ENCODE peak calls at places on chromosomes 3 and 15, in five cellular contexts. R is ovary, B is esophagus muscularis mucosa, J is Peyer's patch, A is transverse colon. N is an unnamed sample.

GRCh38 chr3:145145461-145145860 is 1015.5 kb downstream of the PLOD2 start:
- DNase-seq in R (no peak), B (no peak), J (no peak), A (no peak), N (no peak)

GRCh38 chr3:20060924-20061323 is 20.7 kb downstream of the KAT2B start:
- DNase-seq in R (no peak), B (no peak), J (no peak), A (no peak), N (peak; percentile 60)

GRCh38 chr3:49333091-49333490 is 6.8 kb downstream of the USP4 start:
- DNase-seq in R (no peak), B (no peak), J (no peak), A (no peak), N (no peak)

GRCh38 chr3:28239108-28239507 is 2.3 kb upstream of the CMC1 start:
- DNase-seq in R (no peak), B (no peak), J (no peak), A (no peak), N (no peak)

GRCh38 chr3:36648241-36649034 is 115.9 kb downstream of the DCLK3 start:
- DNase-seq in R (no peak), B (no peak), J (no peak), A (no peak), N (peak; percentile 52)

GRCh38 chr3:120762575-120762974 is 20.0 kb downstream of the GTF2E1 start:
- DNase-seq in R (no peak), B (no peak), J (no peak), A (no peak), N (no peak)

GRCh38 chr15:83846847-83847246 is 192.9 kb downstream of the ADAMTSL3 start:
- DNase-seq in R (no peak), B (no peak), J (no peak), A (no peak), N (no peak)

GRCh38 chr3:150110097-150110496 is 139.4 kb upstream of the PFN2 start:
- DNase-seq in R (no peak), B (no peak), J (no peak), A (no peak), N (no peak)

GRCh38 chr3:118180853-118181252 is 853.8 kb downstream of the IGSF11 start:
- DNase-seq in R (no peak), B (no peak), J (no peak), A (no peak), N (no peak)

GRCh38 chr3:67653425-67654098 is 850 bp downstream of the SUCLG2 start:
- DNase-seq in R (no peak), B (no peak), J (no peak), A (no peak), N (peak; percentile 40)

GRCh38 chr3:46668116-46668515 is 25.4 kb downstream of the ALS2CL start:
- DNase-seq in R (no peak), B (no peak), J (no peak), A (peak; percentile 6), N (no peak)

GRCh38 chr15:93180128-93180527 is 91.1 kb upstream of the RGMA start:
- DNase-seq in R (no peak), B (no peak), J (no peak), A (no peak), N (no peak)

GRCh38 chr15:61938249-61938648 is 122.0 kb downstream of the VPS13C start:
- DNase-seq in R (no peak), B (no peak), J (no peak), A (no peak), N (no peak)

GRCh38 chr3:43994594-43995077 is 247.1 kb upstream of the TOPAZ1 start:
- DNase-seq in R (no peak), B (no peak), J (no peak), A (no peak), N (no peak)

GRCh38 chr3:132659370-132660055 is at the start of gene ACAD11:
- DNase-seq in R (peak; percentile 78), B (peak; percentile 93), J (peak; percentile 61), A (peak; percentile 70), N (peak; percentile 82)

GRCh38 chr15:70447927-70448698 is 315.2 kb downstream of the UACA start:
- DNase-seq in R (no peak), B (no peak), J (peak; percentile 52), A (peak; percentile 30), N (peak; percentile 95)

GRCh38 chr15:80403712-80404056 is 498 bp upstream of the ARNT2 start:
- DNase-seq in R (peak; percentile 46), B (peak; percentile 85), J (no peak), A (no peak), N (no peak)

GRCh38 chr3:83738202-83738601 is 1220.6 kb upstream of the CADM2 start:
- DNase-seq in R (no peak), B (no peak), J (no peak), A (no peak), N (no peak)

GRCh38 chr3:141231101-141231922 is at the start of gene PXYLP1:
- DNase-seq in R (peak; percentile 96), B (peak; percentile 96), J (peak; percentile 88), A (peak; percentile 95), N (peak; percentile 88)
- TF ChIP-seq POLR2A in R (peak; percentile 39), B (peak; percentile 8), J (peak; percentile 51), A (peak; percentile 82), N (peak; percentile 71)

DNA sequence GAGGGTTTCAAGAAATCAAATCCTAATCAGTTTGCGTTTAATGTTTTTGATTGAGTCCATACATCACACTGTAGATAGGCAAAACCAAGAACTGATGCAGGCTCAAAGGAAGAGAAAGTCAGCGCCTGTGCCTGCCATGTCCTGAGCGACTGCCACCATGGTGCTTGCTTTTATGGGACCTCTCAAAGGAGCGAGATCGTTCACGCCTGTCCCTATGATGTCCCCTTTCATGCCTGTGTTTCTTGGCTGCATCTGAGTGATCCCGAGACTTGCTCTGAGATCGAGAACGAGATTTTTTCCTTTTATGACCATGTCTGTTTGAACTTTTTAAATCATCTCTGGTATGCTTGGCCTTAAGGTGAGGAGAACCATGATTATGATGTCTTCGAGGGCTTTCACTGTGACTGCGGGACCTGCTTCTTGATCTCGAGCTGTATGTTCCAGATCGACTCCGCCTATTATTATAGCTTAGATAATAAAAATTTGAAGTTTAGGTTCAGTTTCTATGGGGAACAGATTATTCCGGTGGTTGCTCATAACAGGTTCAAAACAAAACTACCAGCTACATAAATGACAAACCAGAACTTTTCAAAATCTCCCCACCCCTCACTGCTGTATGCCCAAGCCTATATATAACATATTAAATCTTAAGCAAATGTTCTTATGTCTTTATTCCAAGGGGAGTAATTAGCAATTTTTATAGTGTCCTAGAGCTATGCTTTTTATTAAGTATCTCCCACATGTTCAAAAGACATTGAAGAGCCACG is 11.6 kb downstream of the CCNL1 start:
- DNase-seq in R (no peak), B (no peak), J (no peak), A (no peak), N (no peak)
- TF ChIP-seq POLR2A in R (no peak), B (no peak), J (no peak), A (no peak), N (no peak)

GRCh38 chr15:31263751-31264533 is 62.7 kb upstream of the KLF13 start:
- DNase-seq in R (peak; percentile 49), B (peak; percentile 94), J (peak; percentile 84), A (peak; percentile 91), N (peak; percentile 94)
- TF ChIP-seq POLR2A in R (no peak), B (no peak), J (peak; percentile 26), A (peak; percentile 29), N (peak; percentile 69)

GRCh38 chr3:119589087-119589773 is 8.5 kb upstream of the PLA1A start:
- DNase-seq in R (no peak), B (no peak), J (no peak), A (no peak), N (no peak)

GRCh38 chr3:119585867-119586570 is 6.7 kb downstream of the ADPRH start:
- DNase-seq in R (no peak), B (no peak), J (no peak), A (no peak), N (no peak)

GRCh38 chr3:119585193-119585592 is 5.9 kb downstream of the ADPRH start:
- DNase-seq in R (no peak), B (no peak), J (no peak), A (no peak), N (no peak)

GRCh38 chr3:119586707-119587317 is 7.5 kb downstream of the ADPRH start:
- DNase-seq in R (no peak), B (no peak), J (no peak), A (no peak), N (no peak)

DNA sequence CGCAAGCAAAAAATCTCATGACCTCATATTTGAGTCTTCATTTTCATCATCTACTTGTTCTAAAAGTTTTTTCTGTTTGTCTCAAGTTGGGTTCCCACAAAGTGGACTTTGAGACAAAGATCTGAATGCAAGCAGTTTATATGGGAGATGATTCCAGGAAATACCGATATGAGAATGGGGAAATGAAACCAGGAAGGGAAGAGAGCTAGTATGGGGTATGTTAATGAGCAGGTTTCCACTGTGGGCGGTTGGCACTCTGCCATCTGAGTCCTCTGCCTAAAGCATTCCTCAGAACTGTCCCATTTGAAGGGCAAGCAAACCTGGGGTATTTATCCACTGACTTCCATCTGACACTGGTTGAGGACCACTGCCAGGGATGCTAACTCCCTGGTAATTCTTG is 8.8 kb downstream of the ADPRH start:
- DNase-seq in R (peak; percentile 50), B (no peak), J (peak; percentile 68), A (peak; percentile 63), N (no peak)
- TF ChIP-seq POLR2A in R (no peak), B (no peak), J (no peak), A (no peak), N (no peak)

N was measured in erythroblast.